ENCODE peak calls at places on chromosome 3, in seven cellular contexts. P is mucosa of descending colon, H is cardiac fibroblast, R is foreskin fibroblast, J is BE2C, U is adrenal gland, D is kidney epithelial cell. Z is an unnamed sample.

GRCh38 chr3:121505256-121505655 is 40.5 kb downstream of the POLQ start:
- DNase-seq in P (no peak), H (no peak), R (no peak), J (no peak), U (no peak), D (no peak), Z (no peak)

GRCh38 chr3:9195390-9195789 is 54.1 kb downstream of the SRGAP3 start:
- DNase-seq in P (no peak), H (no peak), R (no peak), J (no peak), U (no peak), D (no peak), Z (no peak)

GRCh38 chr3:98964784-98965183 is 63.3 kb upstream of the DCBLD2 start:
- DNase-seq in P (no peak), H (no peak), R (no peak), J (peak), U (no peak), D (no peak), Z (no peak)

GRCh38 chr3:137759505-137759904 is 4.6 kb upstream of the SOX14 start:
- DNase-seq in P (no peak), H (no peak), R (no peak), J (no peak), U (no peak), D (no peak), Z (no peak)

GRCh38 chr3:62749657-62750056 is 125.6 kb downstream of the CADPS start:
- DNase-seq in P (no peak), H (no peak), R (no peak), J (no peak), U (no peak), D (no peak), Z (no peak)

GRCh38 chr3:30319713-30320112 is 286.7 kb upstream of the TGFBR2 start:
- DNase-seq in P (peak), H (peak), R (peak), J (peak), U (peak), D (no peak), Z (no peak)

GRCh38 chr3:12294885-12295580 is 6.2 kb downstream of the PPARG start:
- DNase-seq in P (no peak), H (peak), R (peak), J (no peak), U (no peak), D (peak), Z (no peak)

GRCh38 chr3:67090472-67090871 is 92.4 kb downstream of the KBTBD8 start:
- DNase-seq in P (no peak), H (peak), R (peak), J (no peak), U (no peak), D (peak), Z (no peak)

GRCh38 chr3:138259126-138259525 is 70.5 kb downstream of the NME9 start:
- DNase-seq in P (no peak), H (no peak), R (no peak), J (no peak), U (no peak), D (no peak), Z (no peak)

GRCh38 chr3:59609967-59610366 is 560.1 kb upstream of the CFAP20DC start:
- DNase-seq in P (peak), H (peak), R (peak), J (peak), U (peak), D (no peak), Z (no peak)

GRCh38 chr3:177960014-177960413 is 576.2 kb upstream of the KCNMB2 start:
- DNase-seq in P (no peak), H (peak), R (peak), J (no peak), U (no peak), D (no peak), Z (no peak)

GRCh38 chr3:188150982-188151381 is 3.0 kb upstream of the LPP start:
- DNase-seq in P (no peak), H (no peak), R (no peak), J (no peak), U (no peak), D (no peak), Z (no peak)

GRCh38 chr3:189664311-189664710 is 33.1 kb downstream of the TP63 start:
- DNase-seq in P (no peak), H (peak), R (peak), J (no peak), U (peak), D (peak), Z (peak)

GRCh38 chr3:146638718-146639117 is 33.6 kb upstream of the PLSCR5 start:
- DNase-seq in P (no peak), H (no peak), R (peak), J (no peak), U (no peak), D (no peak), Z (no peak)
- TF ChIP-seq CTCF in P (no peak), H (peak), R (peak), J (peak), U (peak), D (peak), Z (peak)

GRCh38 chr3:10973196-10973595 is 19.4 kb upstream of the SLC6A1 start:
- DNase-seq in P (no peak), H (no peak), R (no peak), J (no peak), U (no peak), D (no peak), Z (no peak)
- TF ChIP-seq CTCF in P (no peak), H (no peak), R (no peak), J (no peak), U (no peak), D (no peak), Z (no peak)

GRCh38 chr3:180631317-180631716 is 29.4 kb downstream of the TTC14 start:
- DNase-seq in P (no peak), H (no peak), R (no peak), J (no peak), U (no peak), D (no peak), Z (no peak)
- TF ChIP-seq CTCF in P (no peak), H (peak), R (no peak), J (peak), U (no peak), D (no peak), Z (peak)

GRCh38 chr3:43649365-43649968 is 27.7 kb upstream of the ANO10 start:
- DNase-seq in P (peak), H (no peak), R (no peak), J (no peak), U (no peak), D (no peak), Z (no peak)
- TF ChIP-seq CTCF in P (no peak), H (no peak), R (no peak), J (no peak), U (no peak), D (no peak), Z (no peak)

GRCh38 chr3:174002543-174002942 is 605.0 kb downstream of the NLGN1 start:
- DNase-seq in P (no peak), H (peak), R (peak), J (no peak), U (no peak), D (no peak), Z (no peak)
- TF ChIP-seq CTCF in P (no peak), H (peak), R (no peak), J (peak), U (no peak), D (peak), Z (no peak)